ENCODE peak calls at places on chromosomes 11 and 22, in five cellular contexts. D is cardiac muscle cell; F is hepatocyte; G is CD4-positive, CD25-positive, alpha-beta regulatory T cell; M is transverse colon. P is an unnamed sample.
A peak's percentile ranks its signal among the peaks of the same experiment; 100 is the strongest.

GRCh38 chr11:125262825-125263218 is 98.3 kb downstream of the PKNOX2 start:
- DNase-seq in D (peak; percentile 30), F (peak; percentile 22), G (no peak), M (no peak), P (no peak)

GRCh38 chr22:42324566-42324965 is 54.1 kb upstream of the TCF20 start:
- DNase-seq in D (no peak), F (no peak), G (no peak), M (no peak), P (no peak)

GRCh38 chr11:69691449-69691848 is 12.4 kb downstream of the FGF19 start:
- DNase-seq in D (no peak), F (no peak), G (no peak), M (no peak), P (no peak)

GRCh38 chr11:111777094-111778046 is 11.2 kb upstream of the PPP2R1B start:
- DNase-seq in D (peak; percentile 71), F (peak; percentile 85), G (peak; percentile 10), M (no peak), P (peak; percentile 2)

GRCh38 chr11:15707194-15707593 is 592.5 kb downstream of the INSC start:
- DNase-seq in D (no peak), F (no peak), G (no peak), M (no peak), P (no peak)

GRCh38 chr22:19164425-19164824 is 14.1 kb downstream of the SLC25A1 start:
- DNase-seq in D (no peak), F (no peak), G (no peak), M (no peak), P (no peak)

GRCh38 chr11:66546966-66547661 is 411 bp downstream of the ACTN3 start:
- DNase-seq in D (no peak), F (no peak), G (no peak), M (no peak), P (no peak)

GRCh38 chr22:39183991-39184585 is 31.6 kb upstream of the CBX7 start:
- DNase-seq in D (peak; percentile 51), F (no peak), G (no peak), M (no peak), P (no peak)

GRCh38 chr22:29341849-29342127 is 26.3 kb upstream of the RASL10A start:
- DNase-seq in D (no peak), F (no peak), G (no peak), M (no peak), P (no peak)

GRCh38 chr11:69892986-69893555 is 73.9 kb upstream of the FGF3 start:
- DNase-seq in D (no peak), F (no peak), G (no peak), M (peak; percentile 78), P (no peak)

GRCh38 chr11:37124384-37124783 is 526.3 kb upstream of the RAG2 start:
- DNase-seq in D (no peak), F (peak; percentile 21), G (no peak), M (no peak), P (no peak)

GRCh38 chr11:105168457-105168856 is 28.9 kb upstream of the CARD18 start:
- DNase-seq in D (no peak), F (no peak), G (no peak), M (no peak), P (no peak)

GRCh38 chr11:61532136-61533038 is 23.8 kb downstream of the LRRC10B start:
- DNase-seq in D (peak; percentile 47), F (peak; percentile 60), G (peak; percentile 6), M (peak; percentile 61), P (no peak)

GRCh38 chr11:95584589-95584988 is 205.0 kb downstream of the FAM76B start:
- DNase-seq in D (no peak), F (no peak), G (no peak), M (no peak), P (no peak)

GRCh38 chr11:128687321-128687720 is 6.6 kb upstream of the FLI1 start:
- DNase-seq in D (no peak), F (no peak), G (no peak), M (peak; percentile 52), P (no peak)

GRCh38 chr11:95556342-95557151 is 233.0 kb downstream of the FAM76B start:
- DNase-seq in D (no peak), F (peak; percentile 17), G (no peak), M (no peak), P (no peak)

GRCh38 chr11:71267807-71268421 is 15.5 kb upstream of the SHANK2 start:
- DNase-seq in D (no peak), F (no peak), G (no peak), M (no peak), P (no peak)

GRCh38 chr11:130789241-130789640 is 127.0 kb downstream of the SNX19 start:
- DNase-seq in D (no peak), F (no peak), G (no peak), M (no peak), P (no peak)

GRCh38 chr11:56977324-56977723 is 11.4 kb upstream of the OR5AK2 start:
- DNase-seq in D (no peak), F (peak; percentile 7), G (no peak), M (no peak), P (no peak)

GRCh38 chr22:46066691-46067090 is 83.6 kb upstream of the PPARA start:
- DNase-seq in D (no peak), F (no peak), G (no peak), M (peak; percentile 29), P (no peak)

GRCh38 chr11:11504071-11504470 is 117.7 kb downstream of the GALNT18 start:
- DNase-seq in D (no peak), F (peak; percentile 19), G (no peak), M (peak; percentile 59), P (no peak)

GRCh38 chr11:1205121-1205986 is 17.5 kb upstream of the MUC5B start:
- DNase-seq in D (no peak), F (no peak), G (no peak), M (peak; percentile 10), P (no peak)

GRCh38 chr11:117941163-117941707 is 12.0 kb upstream of the TMPRSS13 start:
- DNase-seq in D (no peak), F (peak; percentile 63), G (no peak), M (no peak), P (no peak)

GRCh38 chr11:17383466-17383865 is 5.0 kb downstream of the KCNJ11 start:
- DNase-seq in D (no peak), F (no peak), G (no peak), M (no peak), P (no peak)

GRCh38 chr11:48096588-48097525 is 116.5 kb downstream of the PTPRJ start:
- DNase-seq in D (no peak), F (no peak), G (no peak), M (no peak), P (peak; percentile 17)

GRCh38 chr22:17924735-17925727 is 99.3 kb downstream of the MICAL3 start:
- DNase-seq in D (no peak), F (no peak), G (no peak), M (no peak), P (no peak)
- H3K4me1 ChIP-seq in D (peaks cover 40% of the 10 kb centered on the region), F (peaks cover 32% of the 10 kb centered on the region), G (no peaks in the 10 kb centered on the region), M (peaks cover 23% of the 10 kb centered on the region), P (no peaks in the 10 kb centered on the region)

GRCh38 chr11:8040921-8041285 is 40.1 kb upstream of the TUB start:
- DNase-seq in D (no peak), F (no peak), G (no peak), M (no peak), P (no peak)

GRCh38 chr11:8039530-8040260 is 41.3 kb upstream of the TUB start:
- DNase-seq in D (no peak), F (no peak), G (no peak), M (no peak), P (no peak)

GRCh38 chr11:8041576-8041975 is 39.4 kb upstream of the TUB start:
- DNase-seq in D (no peak), F (no peak), G (no peak), M (no peak), P (no peak)

GRCh38 chr11:8038811-8039529 is 42.0 kb upstream of the TUB start:
- DNase-seq in D (no peak), F (no peak), G (no peak), M (no peak), P (no peak)

DNA sequence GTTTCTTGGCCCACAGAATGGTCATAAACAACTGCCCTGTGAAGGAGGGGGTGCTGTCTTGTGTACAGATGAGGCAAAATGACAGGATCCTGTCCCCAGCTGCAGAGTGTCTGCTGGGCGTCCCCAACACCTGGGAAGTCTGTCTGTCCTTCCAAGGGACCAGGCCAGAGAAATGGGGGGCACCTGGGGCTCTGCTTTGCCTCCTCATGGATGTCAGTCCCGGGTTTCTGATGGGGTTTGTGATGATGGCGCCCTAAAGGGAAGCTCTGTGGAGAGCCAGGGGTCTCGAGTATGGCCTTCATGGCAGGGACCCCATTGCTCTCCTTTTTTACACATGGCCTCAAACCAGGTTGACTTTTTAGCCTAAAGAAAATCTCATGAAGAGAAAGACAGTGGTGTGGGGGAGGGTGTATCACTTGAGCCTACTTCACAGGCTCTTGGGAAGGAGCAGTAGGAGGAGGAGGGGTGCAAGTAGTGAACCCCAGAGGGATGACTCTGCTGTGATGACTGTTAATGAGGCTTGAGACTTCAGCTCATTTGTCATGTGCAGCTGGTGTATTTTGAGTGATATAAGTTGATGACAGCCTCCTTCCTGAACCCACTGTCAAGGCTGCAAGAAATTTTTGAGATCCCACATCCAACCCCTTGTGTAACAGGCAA is 40.6 kb upstream of the TUB start:
- DNase-seq in D (no peak), F (no peak), G (no peak), M (no peak), P (no peak)
- H3K4me3 ChIP-seq in D (no peak overlapping the region), F (no peak overlapping the region), G (no peak overlapping the region), M (no peak overlapping the region), P (no peak overlapping the region)

GRCh38 chr11:13339196-13340153 is 61.9 kb downstream of the BMAL1 start:
- DNase-seq in D (no peak), F (peak; percentile 31), G (no peak), M (no peak), P (no peak)
- H3K27ac ChIP-seq in D (no peak overlapping the region), F (no peak overlapping the region), G (no peak overlapping the region), M (no peak overlapping the region), P (no peak overlapping the region)

GRCh38 chr11:68467446-68467845 is 6.9 kb downstream of the PPP6R3 start:
- DNase-seq in D (no peak), F (no peak), G (no peak), M (no peak), P (no peak)
- H3K4me1 ChIP-seq in D (peaks cover 35% of the 10 kb centered on the region), F (peaks cover 42% of the 10 kb centered on the region), G (peaks cover 98% of the 10 kb centered on the region), M (peaks cover 57% of the 10 kb centered on the region), P (peaks cover 84% of the 10 kb centered on the region)

GRCh38 chr11:76321820-76322524 is 59.0 kb downstream of the THAP12 start:
- DNase-seq in D (no peak), F (no peak), G (no peak), M (peak; percentile 42), P (no peak)

GRCh38 chr11:76322593-76323341 is 58.2 kb downstream of the THAP12 start:
- DNase-seq in D (no peak), F (no peak), G (no peak), M (no peak), P (no peak)

GRCh38 chr11:76323804-76324203 is 57.1 kb downstream of the THAP12 start:
- DNase-seq in D (no peak), F (no peak), G (no peak), M (no peak), P (no peak)

GRCh38 chr11:76320929-76321328 is 60.0 kb downstream of the THAP12 start:
- DNase-seq in D (no peak), F (no peak), G (no peak), M (no peak), P (no peak)

GRCh38 chr11:76321340-76321739 is 59.6 kb downstream of the THAP12 start:
- DNase-seq in D (no peak), F (no peak), G (no peak), M (no peak), P (no peak)
- H3K4me3 ChIP-seq in D (no peak overlapping the region), F (no peak overlapping the region), G (no peak overlapping the region), M (no peak overlapping the region), P (no peak overlapping the region)